ENCODE peak calls at places on chromosomes 3 and 15, in seven cellular contexts. S is A172; I is GM19239; L is stimulated activated CD8-positive, alpha-beta memory T cell treated with anti-CD3 and anti-CD28 coated beads, Interleukin-4, amount 100 ng/mL, for 24 hours; H is caudate nucleus; W is AG09319; P is stimulated activated naive CD4-positive, alpha-beta T cell. E is an unnamed sample.

GRCh38 chr15:51083641-51084040 is 11.1 kb downstream of the TNFAIP8L3 start:
- DNase-seq in S (no peak), I (no peak), L (no peak), H (no peak), W (no peak), P (no peak), E (no peak)

GRCh38 chr15:60000824-60001641 is 3.1 kb upstream of the FOXB1 start:
- DNase-seq in S (no peak), I (no peak), L (no peak), H (no peak), W (no peak), P (no peak), E (no peak)

GRCh38 chr15:45253330-45253729 is 1.3 kb downstream of the SLC28A2 start:
- DNase-seq in S (no peak), I (no peak), L (no peak), H (no peak), W (no peak), P (no peak), E (peak; percentile 14)

GRCh38 chr15:26967719-26968269 is 3.2 kb upstream of the GABRG3 start:
- DNase-seq in S (no peak), I (no peak), L (no peak), H (peak; percentile 53), W (no peak), P (no peak), E (no peak)

GRCh38 chr3:50525987-50526386 is 22.6 kb upstream of the CACNA2D2 start:
- DNase-seq in S (peak; percentile 71), I (peak; percentile 71), L (peak; percentile 60), H (no peak), W (no peak), P (no peak), E (peak; percentile 34)

GRCh38 chr3:184658223-184658860 is 53.5 kb downstream of the MAGEF1 start:
- DNase-seq in S (no peak), I (no peak), L (no peak), H (no peak), W (no peak), P (no peak), E (no peak)

GRCh38 chr3:32681811-32682210 is 3.2 kb upstream of the CNOT10 start:
- DNase-seq in S (peak; percentile 20), I (no peak), L (no peak), H (no peak), W (no peak), P (no peak), E (no peak)

GRCh38 chr3:11662392-11662990 is 18.8 kb upstream of the VGLL4 start:
- DNase-seq in S (peak; percentile 41), I (no peak), L (no peak), H (no peak), W (no peak), P (no peak), E (no peak)

GRCh38 chr3:185797993-185798830 is 26.6 kb downstream of the IGF2BP2 start:
- DNase-seq in S (no peak), I (no peak), L (no peak), H (no peak), W (no peak), P (no peak), E (no peak)

GRCh38 chr3:196537319-196537984 is 22.3 kb upstream of the SMCO1 start:
- DNase-seq in S (no peak), I (peak; percentile 37), L (peak; percentile 52), H (no peak), W (no peak), P (peak; percentile 36), E (peak; percentile 32)

GRCh38 chr15:92012368-92012629 is 158.8 kb downstream of the SLCO3A1 start:
- DNase-seq in S (peak; percentile 56), I (no peak), L (no peak), H (no peak), W (no peak), P (no peak), E (no peak)

GRCh38 chr3:133828576-133829309 is 23.1 kb downstream of the SRPRB start:
- DNase-seq in S (no peak), I (no peak), L (no peak), H (no peak), W (no peak), P (no peak), E (no peak)

GRCh38 chr3:12062605-12063004 is 58.4 kb downstream of the SYN2 start:
- DNase-seq in S (no peak), I (no peak), L (no peak), H (no peak), W (no peak), P (no peak), E (no peak)

GRCh38 chr3:160951677-160952487 is 153.3 kb downstream of the B3GALNT1 start:
- DNase-seq in S (no peak), I (no peak), L (no peak), H (no peak), W (no peak), P (no peak), E (no peak)

GRCh38 chr3:27559835-27560234 is 75.7 kb upstream of the SLC4A7 start:
- DNase-seq in S (no peak), I (no peak), L (no peak), H (no peak), W (peak; percentile 66), P (no peak), E (no peak)

GRCh38 chr15:71162309-71162708 is 47.0 kb downstream of the THSD4 start:
- DNase-seq in S (no peak), I (no peak), L (no peak), H (no peak), W (no peak), P (no peak), E (no peak)

GRCh38 chr3:141486416-141486734 is 452 bp upstream of the RASA2 start:
- DNase-seq in S (no peak), I (no peak), L (no peak), H (no peak), W (no peak), P (no peak), E (no peak)

GRCh38 chr3:32117324-32117723 is 10.9 kb downstream of the GPD1L start:
- DNase-seq in S (no peak), I (no peak), L (no peak), H (no peak), W (no peak), P (no peak), E (no peak)

GRCh38 chr15:92954578-92954977 is 54.5 kb downstream of the CHD2 start:
- DNase-seq in S (peak; percentile 6), I (no peak), L (no peak), H (no peak), W (no peak), P (no peak), E (peak; percentile 25)

GRCh38 chr15:71754660-71755059 is 55.7 kb upstream of the NR2E3 start:
- DNase-seq in S (no peak), I (no peak), L (no peak), H (no peak), W (no peak), P (no peak), E (no peak)

GRCh38 chr15:76582550-76582949 is 246.0 kb downstream of the ISL2 start:
- DNase-seq in S (no peak), I (no peak), L (no peak), H (no peak), W (no peak), P (no peak), E (no peak)

GRCh38 chr15:70222632-70223031 is 124.9 kb upstream of the TLE3 start:
- DNase-seq in S (no peak), I (no peak), L (no peak), H (no peak), W (no peak), P (no peak), E (no peak)

GRCh38 chr15:73460662-73461061 is 17.7 kb downstream of the REC114 start:
- DNase-seq in S (no peak), I (no peak), L (no peak), H (no peak), W (no peak), P (no peak), E (no peak)

GRCh38 chr3:9703736-9704342 is at the start of gene CPNE9:
- DNase-seq in S (no peak), I (no peak), L (no peak), H (no peak), W (no peak), P (no peak), E (no peak)

GRCh38 chr15:68631621-68632051 is 52.8 kb downstream of the CORO2B start:
- DNase-seq in S (no peak), I (no peak), L (no peak), H (no peak), W (no peak), P (no peak), E (peak; percentile 100)

GRCh38 chr3:130826516-130826915 is 67.4 kb upstream of the ATP2C1 start:
- DNase-seq in S (no peak), I (no peak), L (no peak), H (no peak), W (no peak), P (no peak), E (no peak)

GRCh38 chr15:68583936-68584703 is 5.3 kb downstream of the CORO2B start:
- DNase-seq in S (no peak), I (no peak), L (no peak), H (no peak), W (no peak), P (no peak), E (no peak)

GRCh38 chr15:101068961-101069734 is 150.0 kb downstream of the LRRK1 start:
- DNase-seq in S (no peak), I (no peak), L (no peak), H (no peak), W (peak; percentile 54), P (no peak), E (no peak)

GRCh38 chr3:98826126-98826525 is 63.0 kb downstream of the ST3GAL6 start:
- DNase-seq in S (no peak), I (no peak), L (no peak), H (no peak), W (no peak), P (no peak), E (no peak)

GRCh38 chr15:78322724-78323395 is 17.3 kb upstream of the CRABP1 start:
- DNase-seq in S (no peak), I (no peak), L (no peak), H (no peak), W (no peak), P (no peak), E (no peak)

GRCh38 chr15:65812921-65813320 is 20.8 kb upstream of the DENND4A start:
- DNase-seq in S (no peak), I (no peak), L (no peak), H (no peak), W (no peak), P (no peak), E (no peak)

GRCh38 chr3:10408680-10409079 is 87.8 kb upstream of the SEC13 start:
- DNase-seq in S (no peak), I (no peak), L (no peak), H (no peak), W (no peak), P (no peak), E (no peak)

GRCh38 chr3:123871946-123872345 is 12.2 kb downstream of the MYLK start:
- DNase-seq in S (peak; percentile 85), I (no peak), L (no peak), H (no peak), W (no peak), P (no peak), E (no peak)

GRCh38 chr15:96887730-96888129 is 557.2 kb downstream of the NR2F2 start:
- DNase-seq in S (peak; percentile 52), I (no peak), L (no peak), H (no peak), W (no peak), P (no peak), E (no peak)